ENCODE peak calls at places on chromosomes 2 and 18, in six cellular contexts. N is ascending aorta; G is CD4-positive, alpha-beta T cell; T is CD8-positive, alpha-beta T cell; Q is thyroid gland; W is neural progenitor cell. E is an unnamed sample.
A peak's percentile ranks its signal among the peaks of the same experiment; 100 is the strongest.

GRCh38 chr18:21335927-21336488 is 94.0 kb downstream of the GREB1L start:
- DNase-seq in N (no peak), G (no peak), T (no peak), Q (no peak), W (no peak), E (no peak)

GRCh38 chr18:58268849-58269248 is 224.8 kb downstream of the NEDD4L start:
- DNase-seq in N (no peak), G (no peak), T (no peak), Q (no peak), W (no peak), E (peak; percentile 59)

GRCh38 chr2:43127208-43127940 is 99.0 kb downstream of the ZFP36L2 start:
- DNase-seq in N (peak; percentile 80), G (peak; percentile 86), T (peak; percentile 86), Q (peak; percentile 48), W (peak; percentile 47), E (peak; percentile 56)

GRCh38 chr2:238986491-238987351 is 138.8 kb downstream of the TWIST2 start:
- DNase-seq in N (no peak), G (no peak), T (no peak), Q (no peak), W (no peak), E (no peak)

GRCh38 chr18:811192-812122 is 585 bp downstream of the YES1 start:
- DNase-seq in N (no peak), G (peak; percentile 3), T (peak; percentile 26), Q (peak; percentile 58), W (peak; percentile 67), E (peak; percentile 34)

GRCh38 chr18:51039138-51040112 is 9.4 kb downstream of the SMAD4 start:
- DNase-seq in N (no peak), G (no peak), T (no peak), Q (peak; percentile 26), W (no peak), E (no peak)

GRCh38 chr2:44748-45341 is 1.5 kb downstream of the FAM110C start:
- DNase-seq in N (no peak), G (no peak), T (no peak), Q (peak; percentile 85), W (no peak), E (no peak)

GRCh38 chr2:212109792-212110680 is 428.6 kb downstream of the ERBB4 start:
- DNase-seq in N (no peak), G (no peak), T (no peak), Q (no peak), W (no peak), E (no peak)

GRCh38 chr18:54958711-54959625 is at the start of gene CCDC68:
- DNase-seq in N (no peak), G (no peak), T (no peak), Q (peak; percentile 54), W (peak; percentile 53), E (no peak)

GRCh38 chr2:226796840-226797288 is 2.8 kb downstream of the IRS1 start:
- DNase-seq in N (no peak), G (no peak), T (peak; percentile 22), Q (peak; percentile 77), W (no peak), E (peak; percentile 58)

GRCh38 chr2:226796012-226796839 is 3.4 kb downstream of the IRS1 start:
- DNase-seq in N (no peak), G (no peak), T (no peak), Q (peak; percentile 37), W (no peak), E (peak; percentile 43)

GRCh38 chr2:226797989-226798421 is 1.6 kb downstream of the IRS1 start:
- DNase-seq in N (no peak), G (no peak), T (no peak), Q (peak; percentile 35), W (no peak), E (no peak)

GRCh38 chr2:226798422-226799210 is 1.0 kb downstream of the IRS1 start:
- DNase-seq in N (peak; percentile 77), G (peak; percentile 44), T (peak; percentile 63), Q (peak; percentile 65), W (peak; percentile 66), E (peak; percentile 58)

DNA sequence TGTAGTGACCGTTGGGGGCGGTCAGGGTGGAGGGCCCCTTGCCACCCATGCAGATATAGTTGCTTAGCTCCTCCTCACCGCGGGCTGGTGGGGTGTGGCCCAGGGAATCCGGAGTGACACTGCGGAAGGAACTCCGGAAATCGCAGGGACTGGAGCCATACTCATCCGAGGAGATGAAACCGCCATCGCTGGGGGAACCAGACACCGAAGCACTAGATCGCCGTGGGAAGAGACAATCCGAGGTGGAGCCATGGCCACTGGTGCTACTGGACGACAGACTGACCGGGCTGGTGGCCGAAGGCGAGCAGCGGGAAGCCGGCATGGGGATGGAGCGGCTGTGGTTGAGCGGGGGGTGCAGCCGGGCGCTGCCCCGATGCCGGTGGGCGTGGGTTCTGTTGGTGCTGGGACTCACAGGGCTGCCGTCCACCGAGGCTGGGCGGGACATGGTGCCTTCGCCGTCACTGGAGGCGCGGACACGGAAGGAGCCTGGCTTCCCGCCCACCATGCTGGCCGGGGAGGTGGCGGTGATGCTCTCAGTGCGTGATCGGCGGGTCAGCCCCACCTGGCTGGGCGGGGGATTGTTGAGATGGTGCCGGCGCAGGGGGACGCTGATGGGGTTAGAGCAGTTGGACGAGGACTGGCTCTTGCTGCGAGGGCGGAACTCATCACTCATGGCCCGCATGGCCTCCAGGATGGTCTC is 2.2 kb downstream of the IRS1 start:
- DNase-seq in N (peak; percentile 68), G (no peak), T (peak; percentile 20), Q (peak; percentile 69), W (no peak), E (peak; percentile 61)
- H3K27ac ChIP-seq in N (peak overlapping the region; percentile 94), G (no peak overlapping the region), T (no peak overlapping the region), Q (peak overlapping the region; percentile 84), W (no peak overlapping the region), E (peak overlapping the region; percentile 91)

DNA sequence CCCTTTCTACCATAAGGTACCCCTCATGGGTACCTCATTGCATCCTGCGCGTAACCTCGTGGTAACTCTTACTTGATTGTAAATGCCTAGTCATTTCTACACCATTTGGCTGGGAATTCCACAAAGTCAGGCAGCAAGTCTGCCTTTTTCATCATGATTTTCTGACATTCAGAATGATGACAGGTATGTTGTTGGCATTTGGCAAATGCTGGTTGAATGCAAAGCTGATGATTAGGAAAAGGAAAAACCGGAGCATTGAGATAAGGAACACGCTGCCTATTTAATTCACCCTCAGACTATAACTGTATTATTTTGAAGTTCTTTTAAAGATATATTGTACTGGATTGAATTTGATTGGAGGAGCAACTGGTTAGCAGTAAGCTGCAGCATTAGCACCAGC is 520.3 kb downstream of the LRP1B start:
- DNase-seq in N (no peak), G (no peak), T (no peak), Q (no peak), W (no peak), E (no peak)
- H3K27ac ChIP-seq in N (no peak overlapping the region), G (no peak overlapping the region), T (no peak overlapping the region), Q (no peak overlapping the region), W (peak overlapping the region; percentile 53), E (no peak overlapping the region)

DNA sequence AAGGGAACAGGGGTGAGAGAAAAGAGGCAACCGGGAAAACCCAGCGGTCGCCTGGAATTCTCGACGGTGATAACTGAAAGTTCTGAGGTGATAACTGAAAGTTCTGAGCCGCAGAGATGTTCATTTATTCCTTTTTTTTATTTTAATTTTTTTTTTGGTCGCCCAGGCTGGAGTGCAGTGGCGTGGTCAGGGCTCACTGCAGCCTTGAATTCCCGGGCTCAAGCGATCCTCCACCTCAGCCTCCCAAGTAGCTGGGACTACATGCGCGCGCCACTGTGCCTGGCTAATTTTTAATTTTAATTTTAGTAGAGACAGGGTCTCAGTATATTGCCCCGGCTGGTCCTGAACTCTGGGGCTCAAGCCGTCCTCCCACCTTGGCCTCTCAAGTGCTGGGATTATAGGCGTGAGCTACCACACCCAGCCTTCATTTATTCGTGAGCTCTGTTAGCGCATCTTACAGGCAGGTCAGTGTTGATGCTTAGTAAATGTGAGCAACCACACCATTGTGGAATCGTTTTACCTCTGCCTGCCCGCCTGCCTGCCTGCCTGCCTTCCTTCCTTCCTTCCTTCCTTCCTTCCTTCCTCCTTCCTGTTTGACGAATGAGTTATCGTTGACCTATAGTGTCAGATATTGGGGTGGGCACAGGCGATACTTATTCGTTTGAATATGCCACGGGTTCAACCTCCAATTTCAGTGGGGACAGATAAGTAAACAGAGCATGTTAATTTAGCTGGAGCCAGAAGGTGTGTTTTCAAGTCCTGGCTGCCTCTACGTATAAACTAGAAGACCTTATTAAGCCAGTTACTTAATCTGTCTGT is 555 bp upstream of the E2F6 start:
- DNase-seq in N (no peak), G (no peak), T (no peak), Q (peak; percentile 28), W (no peak), E (peak; percentile 7)
- H3K27ac ChIP-seq in N (peak overlapping the region; percentile 84), G (no peak overlapping the region), T (peak overlapping the region; percentile 51), Q (no peak overlapping the region), W (no peak overlapping the region), E (no peak overlapping the region)

GRCh38 chr2:219527472-219527871 is 13.2 kb downstream of the ASIC4 start:
- DNase-seq in N (no peak), G (no peak), T (peak; percentile 2), Q (no peak), W (no peak), E (no peak)

GRCh38 chr2:219532378-219532649 is 11.3 kb downstream of the CHPF start:
- DNase-seq in N (no peak), G (no peak), T (peak; percentile 9), Q (no peak), W (no peak), E (no peak)

GRCh38 chr2:219531639-219532377 is 11.8 kb downstream of the CHPF start:
- DNase-seq in N (no peak), G (no peak), T (no peak), Q (no peak), W (no peak), E (no peak)

GRCh38 chr2:219527076-219527394 is 12.8 kb downstream of the ASIC4 start:
- DNase-seq in N (no peak), G (no peak), T (no peak), Q (peak; percentile 67), W (no peak), E (peak; percentile 88)

GRCh38 chr2:219530048-219530963 is 13.3 kb downstream of the CHPF start:
- DNase-seq in N (peak; percentile 88), G (peak; percentile 79), T (peak; percentile 82), Q (peak; percentile 72), W (peak; percentile 93), E (peak; percentile 88)
- H3K27ac ChIP-seq in N (no peak overlapping the region), G (no peak overlapping the region), T (no peak overlapping the region), Q (no peak overlapping the region), W (no peak overlapping the region), E (no peak overlapping the region)

GRCh38 chr2:170827841-170828532 is 11.3 kb downstream of the GAD1 start:
- DNase-seq in N (no peak), G (no peak), T (no peak), Q (no peak), W (no peak), E (no peak)
- H3K27ac ChIP-seq in N (no peak overlapping the region), G (no peak overlapping the region), T (no peak overlapping the region), Q (no peak overlapping the region), W (no peak overlapping the region), E (no peak overlapping the region)